ENCODE peak calls at places on chromosomes 3 and 15, in seven cellular contexts. K is Karpas-422; D is HCT116; Y is psoas muscle; H is left ventricle myocardium inferior; A is A549; Q is effector memory CD4-positive, alpha-beta T cell. F is an unnamed sample.
A peak's percentile ranks its signal among the peaks of the same experiment; 100 is the strongest.

GRCh38 chr15:59298876-59299275 is 73.8 kb downstream of the MYO1E start:
- DNase-seq in Y (no peak), A (no peak), D (no peak), Q (no peak), H (no peak), K (no peak), F (no peak)

GRCh38 chr3:79517766-79518413 is 249.9 kb downstream of the ROBO1 start:
- DNase-seq in Y (no peak), Q (no peak), D (no peak), A (peak; percentile 50), H (no peak), K (peak; percentile 59), F (peak; percentile 27)

GRCh38 chr15:22980189-22981136 is at the start of gene CYFIP1:
- DNase-seq in D (peak; percentile 61), Y (peak; percentile 88), A (peak; percentile 84), Q (no peak), H (peak; percentile 88), K (no peak), F (no peak)

GRCh38 chr15:97706059-97706458 is 254.4 kb upstream of the ARRDC4 start:
- DNase-seq in Y (no peak), K (no peak), A (no peak), Q (no peak), D (no peak), H (no peak), F (no peak)

GRCh38 chr3:25611193-25611592 is 53.5 kb downstream of the TOP2B start:
- DNase-seq in Y (no peak), Q (no peak), D (no peak), K (no peak), A (no peak), H (no peak), F (no peak)

GRCh38 chr3:126659915-126660886 is 5.3 kb upstream of the TXNRD3 start:
- DNase-seq in K (peak; percentile 51), Y (no peak), H (no peak), Q (no peak), A (peak; percentile 44), D (no peak), F (no peak)

GRCh38 chr3:50486219-50486888 is 17.1 kb downstream of the CACNA2D2 start:
- DNase-seq in H (no peak), Q (no peak), Y (no peak), K (no peak), A (no peak), D (no peak), F (no peak)

GRCh38 chr15:50418041-50418583 is 6.1 kb upstream of the USP8 start:
- DNase-seq in H (no peak), D (peak; percentile 24), Y (no peak), Q (no peak), K (no peak), A (peak; percentile 19), F (no peak)

GRCh38 chr3:10495003-10495402 is 10.4 kb downstream of the ATP2B2 start:
- DNase-seq in Y (peak; percentile 49), H (peak; percentile 22), D (peak; percentile 58), A (peak; percentile 53), Q (no peak), K (no peak), F (no peak)

GRCh38 chr3:140015741-140016140 is 80.8 kb downstream of the CLSTN2 start:
- DNase-seq in H (no peak), A (no peak), K (no peak), Q (no peak), D (no peak), Y (no peak), F (no peak)

GRCh38 chr15:36778516-36778915 is 199.1 kb downstream of the CDIN1 start:
- DNase-seq in Y (no peak), K (no peak), A (no peak), H (no peak), Q (no peak), D (no peak), F (no peak)

GRCh38 chr3:49673715-49674490 is at the start of gene APEH:
- DNase-seq in A (peak; percentile 98), H (peak; percentile 96), Q (peak; percentile 95), D (peak; percentile 97), K (peak; percentile 100), Y (peak; percentile 99), F (peak; percentile 93)

GRCh38 chr3:110814170-110815007 is 257.2 kb upstream of the NECTIN3 start:
- DNase-seq in H (no peak), A (peak; percentile 17), Q (no peak), D (peak; percentile 93), K (no peak), Y (no peak), F (no peak)

GRCh38 chr15:63408514-63408913 is 26.9 kb upstream of the CA12 start:
- DNase-seq in K (no peak), A (no peak), H (no peak), D (no peak), Y (no peak), Q (no peak), F (no peak)

GRCh38 chr3:184815046-184815930 is 3.3 kb downstream of the VPS8 start:
- DNase-seq in Q (no peak), A (no peak), K (no peak), Y (no peak), H (no peak), D (no peak), F (no peak)

GRCh38 chr15:39801641-39802309 is 19.1 kb upstream of the FSIP1 start:
- DNase-seq in K (peak; percentile 80), H (no peak), Y (no peak), A (peak; percentile 48), Q (no peak), D (peak; percentile 46), F (no peak)

GRCh38 chr15:78977091-78977571 is 32.3 kb upstream of the CTSH start:
- DNase-seq in D (no peak), Q (no peak), H (no peak), Y (no peak), K (peak; percentile 78), A (no peak), F (no peak)

GRCh38 chr15:67259806-67260205 is 5.2 kb downstream of the IQCH start:
- DNase-seq in Q (no peak), D (no peak), Y (no peak), A (no peak), K (no peak), H (no peak), F (no peak)

GRCh38 chr3:137770821-137771399 is 6.8 kb downstream of the SOX14 start:
- DNase-seq in D (no peak), A (no peak), Y (no peak), Q (no peak), H (no peak), K (no peak), F (no peak)

GRCh38 chr15:92079047-92079446 is 225.5 kb downstream of the SLCO3A1 start:
- DNase-seq in H (no peak), Y (no peak), A (peak; percentile 66), Q (no peak), K (peak; percentile 81), D (peak; percentile 35), F (no peak)

GRCh38 chr3:64163755-64164148 is 61.5 kb downstream of the PRICKLE2 start:
- DNase-seq in Y (no peak), D (no peak), Q (no peak), A (peak; percentile 51), K (no peak), H (no peak), F (no peak)

GRCh38 chr3:122985539-122985938 is 42.0 kb downstream of the SEMA5B start:
- DNase-seq in Q (no peak), A (no peak), Y (no peak), H (no peak), K (no peak), D (no peak), F (no peak)
- H3K4me3 ChIP-seq in Q (no peak overlapping the region), A (no peak overlapping the region), Y (no peak overlapping the region), H (no peak overlapping the region), K (no peak overlapping the region), D (no peak overlapping the region), F (no peak overlapping the region)

DNA sequence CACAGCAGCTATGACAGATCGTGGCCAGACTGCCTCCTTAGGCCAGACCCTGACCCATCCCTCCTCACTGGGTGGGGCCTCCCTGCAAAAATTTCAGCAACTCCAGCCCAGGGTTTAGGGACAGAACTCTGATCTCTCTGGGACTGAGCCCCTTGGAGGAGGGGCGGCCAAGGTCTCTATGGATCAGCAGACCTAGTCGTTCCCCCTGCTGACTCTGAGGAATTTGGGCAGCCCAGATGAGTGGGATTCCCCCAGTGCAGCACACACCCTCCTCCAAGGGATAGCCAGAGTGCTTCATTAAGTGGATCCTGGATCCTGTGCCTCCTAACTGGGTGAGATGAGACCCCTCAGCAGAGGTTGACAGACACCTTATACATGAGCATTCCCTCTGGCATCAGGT is 907.4 kb upstream of the ARPP21 start:
- DNase-seq in D (no peak), Q (no peak), K (no peak), H (no peak), A (no peak), Y (no peak), F (no peak)
- H3K9me3 ChIP-seq in D (no peaks in the 10 kb centered on the region), Q (no peaks in the 10 kb centered on the region), K (no peaks in the 10 kb centered on the region), H (peaks cover 29% of the 10 kb centered on the region), A (no peaks in the 10 kb centered on the region), Y (peaks cover 3% of the 10 kb centered on the region), F (no peaks in the 10 kb centered on the region)

GRCh38 chr3:150247456-150247855 is 160.6 kb upstream of the TSC22D2 start:
- DNase-seq in Q (no peak), H (no peak), A (no peak), D (no peak), Y (no peak), K (no peak), F (no peak)
- H3K4me1 ChIP-seq in Q (no peaks in the 10 kb centered on the region), H (no peaks in the 10 kb centered on the region), A (no peaks in the 10 kb centered on the region), D (peaks cover 8% of the 10 kb centered on the region), Y (peaks cover 4% of the 10 kb centered on the region), K (peaks cover 11% of the 10 kb centered on the region), F (peaks cover 4% of the 10 kb centered on the region)

DNA sequence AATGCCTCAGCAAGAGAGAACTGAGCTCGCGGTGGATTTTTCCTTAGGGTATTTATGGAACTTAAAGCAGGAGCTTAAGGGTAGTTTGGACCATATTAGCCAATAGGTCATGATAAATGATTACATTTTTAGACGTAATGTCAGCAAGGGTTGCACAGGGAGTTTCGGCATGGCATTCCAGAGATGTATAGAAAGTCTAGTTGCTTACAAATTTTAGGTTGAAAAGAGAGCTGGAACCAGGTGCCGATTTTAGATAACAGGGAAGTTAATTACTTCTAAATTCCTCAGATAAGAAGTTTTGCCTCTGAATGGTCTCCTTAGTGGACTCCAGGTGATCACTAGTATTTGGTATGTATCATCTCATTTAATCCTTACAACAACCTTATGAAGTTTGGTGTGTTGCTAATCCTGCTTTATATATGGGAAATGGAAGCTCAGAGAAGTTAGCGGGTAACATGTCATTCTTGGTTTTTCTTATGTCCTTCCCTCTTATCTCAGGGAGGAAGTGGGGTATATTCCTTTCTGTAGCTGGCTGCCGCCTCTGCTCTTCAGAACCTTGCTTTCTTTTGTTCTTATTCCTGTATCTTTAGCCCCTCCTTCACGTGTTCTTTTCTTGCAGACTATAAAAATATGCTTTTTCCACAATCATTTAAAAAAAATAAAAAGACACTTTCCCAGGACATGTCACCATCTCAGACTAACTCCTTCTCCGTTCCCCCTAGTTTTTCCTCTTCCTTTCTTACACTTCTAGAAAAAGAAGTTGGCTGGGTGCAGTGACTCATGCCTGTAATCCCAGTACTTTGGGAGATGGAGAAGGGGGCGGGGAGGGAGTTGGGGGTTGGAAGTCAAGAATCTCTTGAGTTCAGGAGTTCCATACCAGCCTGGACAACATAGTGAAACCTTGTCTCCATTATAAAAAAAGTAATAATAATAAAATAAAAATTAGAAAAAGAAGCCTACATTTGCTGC is 25.7 kb downstream of the IQGAP1 start:
- DNase-seq in Y (no peak), H (no peak), K (no peak), D (no peak), A (peak; percentile 55), Q (no peak), F (no peak)
- H3K4me3 ChIP-seq in Y (no peak overlapping the region), H (peak overlapping the region; percentile 1), K (no peak overlapping the region), D (peak overlapping the region; percentile 19), A (no peak overlapping the region), Q (no peak overlapping the region), F (no peak overlapping the region)

F was measured in iPS DF 6.9.